ENCODE peak calls at places on chromosome 4, in four cellular contexts. V is HepG2, D is WTC11, E is GM12878. Q is an unnamed sample.

GRCh38 chr4:6048537-6048936 is 30.3 kb upstream of the C4orf50 start:
- DNase-seq in E (no peak), D (no peak), V (no peak), Q (no peak)

GRCh38 chr4:68465058-68465457 is 17.8 kb downstream of the TMPRSS11E start:
- DNase-seq in D (no peak), V (no peak), E (no peak), Q (no peak)

GRCh38 chr4:152696764-152697250 is 17.0 kb upstream of the TMEM154 start:
- DNase-seq in V (peak; percentile 63), D (no peak), E (peak; percentile 98), Q (no peak)

GRCh38 chr4:164440196-164440595 is 313.7 kb upstream of the SMIM31 start:
- DNase-seq in E (no peak), D (no peak), V (no peak), Q (peak; percentile 24)

GRCh38 chr4:155444695-155445094 is 67.9 kb upstream of the MAP9 start:
- DNase-seq in V (no peak), E (no peak), D (no peak), Q (no peak)

GRCh38 chr4:40401646-40402045 is 66.5 kb downstream of the CHRNA9 start:
- DNase-seq in D (no peak), V (no peak), E (no peak), Q (no peak)

GRCh38 chr4:112514449-112515277 is 1.3 kb downstream of the NEUROG2 start:
- DNase-seq in E (no peak), V (no peak), D (peak; percentile 60), Q (no peak)

GRCh38 chr4:148116971-148117370 is 325.2 kb downstream of the NR3C2 start:
- DNase-seq in V (no peak), E (no peak), D (no peak), Q (no peak)

GRCh38 chr4:94574050-94574449 is 122.3 kb downstream of the PDLIM5 start:
- DNase-seq in E (no peak), D (no peak), V (no peak), Q (no peak)

GRCh38 chr4:108536577-108536976 is 83.8 kb upstream of the RPL34 start:
- DNase-seq in V (no peak), E (no peak), D (no peak), Q (no peak)

GRCh38 chr4:1642196-1642951 is 41.7 kb downstream of the FAM53A start:
- DNase-seq in V (no peak), D (no peak), E (no peak), Q (no peak)

GRCh38 chr4:152000518-152000917 is 239.7 kb upstream of the GATB start:
- DNase-seq in D (no peak), E (no peak), V (no peak), Q (no peak)

GRCh38 chr4:110970642-110971041 is 347.8 kb upstream of the PITX2 start:
- DNase-seq in V (peak; percentile 49), E (no peak), D (peak; percentile 79), Q (no peak)

GRCh38 chr4:73883306-73883705 is 14.1 kb downstream of the CXCL1 start:
- DNase-seq in E (no peak), V (no peak), D (no peak), Q (no peak)

GRCh38 chr4:153514001-153514526 is 47.9 kb downstream of the TMEM131L start:
- DNase-seq in V (no peak), E (no peak), D (no peak), Q (no peak)

GRCh38 chr4:36785965-36786364 is 458.6 kb upstream of the NWD2 start:
- DNase-seq in E (no peak), D (no peak), V (no peak), Q (no peak)

GRCh38 chr4:113776016-113776415 is 14.5 kb upstream of the CAMK2D start:
- DNase-seq in D (no peak), E (no peak), V (no peak), Q (no peak)

GRCh38 chr4:113776679-113777078 is 15.1 kb upstream of the CAMK2D start:
- DNase-seq in V (no peak), D (peak; percentile 58), E (no peak), Q (no peak)

GRCh38 chr4:113784497-113785254 is 23.1 kb upstream of the CAMK2D start:
- DNase-seq in E (no peak), D (no peak), V (peak; percentile 83), Q (no peak)

GRCh38 chr4:113783289-113783688 is 21.8 kb upstream of the CAMK2D start:
- DNase-seq in V (no peak), D (no peak), E (no peak), Q (no peak)

DNA sequence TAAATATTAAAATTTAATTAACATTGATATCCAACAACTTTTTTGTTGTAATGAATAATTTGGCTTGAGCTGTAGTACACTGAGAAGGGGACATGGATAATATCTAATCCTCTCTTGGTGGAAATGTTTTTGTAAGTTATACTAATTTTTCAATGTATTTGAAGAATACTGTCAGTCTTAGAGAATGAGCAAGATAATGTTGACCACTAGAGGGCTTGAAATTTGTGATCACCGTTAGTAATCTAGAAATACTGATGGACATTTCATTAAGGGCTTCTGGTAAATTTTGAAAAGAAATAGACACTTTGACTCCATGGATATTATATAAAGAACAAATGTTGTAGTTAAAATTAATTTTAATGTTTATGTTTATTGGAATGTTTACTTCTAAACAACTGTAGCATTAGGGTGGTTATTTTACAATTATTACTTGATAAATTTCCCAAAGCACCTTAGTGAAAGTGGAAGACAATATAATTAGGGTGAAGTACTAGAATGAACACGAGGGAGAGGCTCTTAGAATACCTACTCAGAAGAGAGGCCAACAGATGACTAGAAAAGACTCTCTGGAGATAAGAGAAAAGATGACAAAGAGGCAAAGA is 20.0 kb upstream of the CAMK2D start:
- DNase-seq in D (no peak), E (no peak), V (no peak), Q (no peak)
- TF ChIP-seq NR2C2 in D (no peak), E (no peak), V (no peak), Q (no peak)

GRCh38 chr4:186023975-186024374 is 45.0 kb upstream of the TLR3 start:
- DNase-seq in E (no peak), V (no peak), D (no peak), Q (no peak)

GRCh38 chr4:186020106-186020792 is 48.7 kb upstream of the TLR3 start:
- DNase-seq in E (no peak), D (no peak), V (no peak), Q (no peak)

GRCh38 chr4:186020793-186021407 is 48.1 kb upstream of the TLR3 start:
- DNase-seq in E (no peak), V (no peak), D (no peak), Q (no peak)

GRCh38 chr4:186019264-186019663 is 49.7 kb upstream of the TLR3 start:
- DNase-seq in V (no peak), D (no peak), E (no peak), Q (no peak)

DNA sequence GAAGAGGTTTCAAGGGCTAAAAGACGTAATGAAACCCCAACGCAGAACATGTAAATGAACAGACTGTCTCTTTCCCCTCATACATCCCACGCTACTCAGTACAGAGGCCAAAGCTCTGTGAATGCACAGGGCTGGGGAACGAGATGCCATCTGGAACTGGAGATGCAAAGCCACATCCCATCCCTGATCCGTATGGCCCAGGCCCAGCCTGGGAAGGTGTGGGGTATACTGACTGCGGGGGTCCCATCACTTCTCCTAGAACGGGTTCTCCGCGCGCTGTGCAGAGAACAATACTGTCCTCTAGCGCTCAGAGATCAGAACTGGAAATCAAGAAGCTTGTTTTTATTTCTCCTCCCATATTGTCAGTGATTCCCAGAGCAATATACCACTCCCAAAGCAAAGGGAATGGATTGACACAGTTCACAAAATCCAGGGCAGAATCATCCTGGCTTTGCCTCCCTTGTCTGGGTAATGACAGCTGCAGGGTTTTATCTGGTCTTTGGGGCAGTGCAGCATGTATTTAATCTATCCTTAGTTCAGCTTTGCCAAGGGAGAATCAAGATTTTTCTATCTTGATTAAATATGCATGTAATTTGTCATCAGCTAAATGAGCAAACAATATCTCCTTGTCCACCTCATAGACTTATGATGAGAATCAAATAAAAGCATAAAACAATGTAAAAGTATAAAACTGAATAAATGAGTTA is 47.3 kb upstream of the TLR3 start:
- DNase-seq in E (no peak), D (peak; percentile 73), V (peak; percentile 30), Q (no peak)
- TF ChIP-seq NR2C2 in E (no peak), D (no peak), V (no peak), Q (no peak)

GRCh38 chr4:28378109-28378830 is 1517.6 kb downstream of the STIM2 start:
- DNase-seq in E (no peak), D (peak; percentile 14), V (no peak), Q (no peak)
- TF ChIP-seq NR2C2 in E (no peak), D (no peak), V (no peak), Q (no peak)

GRCh38 chr4:55549888-55550287 is 3.2 kb upstream of the CLOCK start:
- DNase-seq in D (no peak), V (no peak), E (no peak), Q (no peak)
- TF ChIP-seq NR2C2 in D (no peak), V (no peak), E (no peak), Q (no peak)

DNA sequence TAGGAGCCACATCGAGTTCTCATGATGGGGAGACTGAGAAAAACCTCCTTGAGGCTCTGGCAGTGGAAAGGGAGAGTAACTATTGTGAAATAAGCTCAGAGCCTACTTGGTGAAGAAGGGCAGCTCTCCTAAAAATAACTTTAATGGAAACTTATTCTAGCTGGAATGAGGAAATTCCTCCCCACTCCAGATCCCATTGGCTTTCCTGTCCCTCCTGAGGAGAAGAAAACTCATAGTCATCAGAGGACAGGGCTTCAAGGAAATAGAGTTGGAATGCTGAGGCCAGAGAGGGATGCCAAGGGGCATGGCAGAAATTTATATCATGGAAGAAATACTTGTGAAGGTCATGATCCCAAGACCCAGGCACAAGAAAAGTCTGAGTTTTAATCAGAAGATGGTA is 70.7 kb upstream of the TAPT1 start:
- DNase-seq in E (no peak), D (no peak), V (no peak), Q (no peak)
- TF ChIP-seq NR2C2 in E (no peak), D (no peak), V (no peak), Q (no peak)